ENCODE peak calls at places on chromosomes 13 and 19, in seven cellular contexts. G is cardiac muscle cell; J is LoVo; Y is substantia nigra; A is ELF-1; H is activated CD8-positive, alpha-beta memory T cell treated with anti-CD3 and anti-CD28 coated beads, Interleukin-2, amount 50 U/mL, for 48 hours; P is frontal cortex. U is an unnamed sample.

GRCh38 chr19:33905937-33906577 is 109.4 kb downstream of the KCTD15 start:
- DNase-seq in A (peak), Y (no peak), J (peak), H (no peak), P (peak), G (peak), U (peak)

GRCh38 chr13:111966969-111967368 is 100.0 kb upstream of the SOX1 start:
- DNase-seq in A (no peak), J (no peak), P (no peak), Y (no peak), G (no peak), H (no peak), U (no peak)

GRCh38 chr13:107209811-107210210 is 641.9 kb upstream of the ARGLU1 start:
- DNase-seq in A (no peak), J (no peak), Y (no peak), G (no peak), H (no peak), P (no peak), U (no peak)

GRCh38 chr19:16143399-16144215 is at the start of gene HSH2D:
- DNase-seq in P (no peak), A (peak), H (peak), Y (no peak), G (no peak), J (peak), U (peak)

GRCh38 chr19:28764066-28764465 is 448.9 kb downstream of the UQCRFS1 start:
- DNase-seq in P (no peak), A (no peak), H (no peak), Y (no peak), J (no peak), G (no peak), U (no peak)

GRCh38 chr13:102401305-102401704 is 543 bp downstream of the FGF14 start:
- DNase-seq in H (no peak), J (no peak), Y (no peak), A (no peak), G (no peak), P (no peak), U (no peak)

GRCh38 chr13:50948576-50948975 is 39.0 kb downstream of the RNASEH2B start:
- DNase-seq in H (no peak), J (no peak), G (no peak), P (no peak), A (no peak), Y (no peak), U (no peak)

GRCh38 chr19:8192227-8192820 is 16.8 kb upstream of the CERS4 start:
- DNase-seq in P (no peak), A (peak), H (no peak), J (no peak), Y (no peak), G (no peak), U (peak)

GRCh38 chr19:13026478-13026999 is 31.3 kb downstream of the NFIX start:
- DNase-seq in G (no peak), H (no peak), Y (no peak), J (peak), P (no peak), A (no peak), U (no peak)

GRCh38 chr19:4976412-4977298 is 7.7 kb downstream of the KDM4B start:
- DNase-seq in J (no peak), G (no peak), P (peak), H (no peak), Y (peak), A (peak), U (peak)

GRCh38 chr19:18428837-18429674 is 8.9 kb downstream of the ISYNA1 start:
- DNase-seq in P (peak), H (peak), G (peak), Y (peak), A (peak), J (no peak), U (peak)

GRCh38 chr13:97413694-97414093 is 20.3 kb upstream of the RAP2A start:
- DNase-seq in G (no peak), J (no peak), A (no peak), Y (no peak), H (no peak), P (no peak), U (no peak)